ENCODE peak calls at places on chromosomes 7 and 10, in four cellular contexts. M is mammary epithelial cell, N is heart right ventricle, Z is A549. L is an unnamed sample.

GRCh38 chr10:3811331-3811870 is 26.4 kb upstream of the KLF6 start:
- DNase-seq in M (peak; percentile 98), N (no peak), Z (no peak), L (no peak)

GRCh38 chr10:132418520-132419416 is 21.8 kb downstream of the PWWP2B start:
- DNase-seq in M (no peak), N (peak; percentile 45), Z (peak; percentile 68), L (no peak)

GRCh38 chr7:121302214-121302745 is 26.5 kb upstream of the WNT16 start:
- DNase-seq in M (no peak), N (no peak), Z (no peak), L (no peak)

GRCh38 chr10:78251041-78251434 is 217.4 kb downstream of the RPS24 start:
- DNase-seq in M (no peak), N (no peak), Z (no peak), L (no peak)

GRCh38 chr7:43668035-43668434 is 61.3 kb downstream of the COA1 start:
- DNase-seq in M (no peak), N (no peak), Z (no peak), L (no peak)

GRCh38 chr10:43961523-43962345 is 313.1 kb upstream of the ZNF32 start:
- DNase-seq in M (no peak), N (no peak), Z (no peak), L (no peak)

GRCh38 chr10:44891721-44892120 is 19.4 kb upstream of the TMEM72 start:
- DNase-seq in M (no peak), N (no peak), Z (no peak), L (no peak)

GRCh38 chr7:137287651-137288258 is 55.8 kb downstream of the PTN start:
- DNase-seq in M (peak; percentile 0), N (no peak), Z (no peak), L (no peak)

GRCh38 chr7:45082031-45082830 is 6.5 kb downstream of the NACAD start:
- DNase-seq in M (no peak), N (no peak), Z (no peak), L (no peak)

GRCh38 chr10:14691359-14691758 is 83.3 kb downstream of the FAM107B start:
- DNase-seq in M (no peak), N (no peak), Z (no peak), L (no peak)

GRCh38 chr10:131167036-131167860 is 144.3 kb downstream of the TCERG1L start:
- DNase-seq in M (no peak), N (no peak), Z (no peak), L (no peak)

GRCh38 chr7:116310131-116310530 is 99.8 kb downstream of the TES start:
- DNase-seq in M (no peak), N (no peak), Z (no peak), L (no peak)

DNA sequence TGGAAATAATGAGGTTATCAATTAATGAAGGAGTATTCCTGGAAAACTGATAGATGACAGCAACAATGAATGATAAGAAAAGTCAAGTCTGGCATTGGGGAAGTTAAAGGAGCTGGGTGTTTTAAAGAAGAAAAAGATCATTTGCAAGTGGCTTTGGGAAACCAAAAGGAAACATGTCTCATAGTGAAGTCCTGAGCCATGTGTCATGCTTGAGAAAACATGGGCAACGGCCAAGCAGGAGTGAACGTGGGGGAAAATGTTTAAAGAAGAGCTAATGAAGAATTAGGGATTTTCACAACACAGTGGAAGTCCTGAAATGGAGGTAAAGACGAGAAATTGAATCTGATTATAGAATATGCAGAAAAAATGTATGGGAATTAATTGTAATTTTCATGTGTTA is 1383.2 kb upstream of the CELF2 start:
- DNase-seq in M (no peak), N (no peak), Z (no peak), L (no peak)
- H3K9me3 ChIP-seq in M (peaks cover 13% of the 10 kb centered on the region), N (peaks cover 4% of the 10 kb centered on the region), Z (peaks cover 3% of the 10 kb centered on the region), L (no peaks in the 10 kb centered on the region)

GRCh38 chr10:38112159-38112558 is 18.0 kb downstream of the ZNF37A start:
- DNase-seq in M (no peak), N (no peak), Z (no peak), L (no peak)
- H3K9me3 ChIP-seq in M (peaks cover 39% of the 10 kb centered on the region), N (peaks cover 99% of the 10 kb centered on the region), Z (peaks cover 80% of the 10 kb centered on the region), L (peaks cover 32% of the 10 kb centered on the region)

DNA sequence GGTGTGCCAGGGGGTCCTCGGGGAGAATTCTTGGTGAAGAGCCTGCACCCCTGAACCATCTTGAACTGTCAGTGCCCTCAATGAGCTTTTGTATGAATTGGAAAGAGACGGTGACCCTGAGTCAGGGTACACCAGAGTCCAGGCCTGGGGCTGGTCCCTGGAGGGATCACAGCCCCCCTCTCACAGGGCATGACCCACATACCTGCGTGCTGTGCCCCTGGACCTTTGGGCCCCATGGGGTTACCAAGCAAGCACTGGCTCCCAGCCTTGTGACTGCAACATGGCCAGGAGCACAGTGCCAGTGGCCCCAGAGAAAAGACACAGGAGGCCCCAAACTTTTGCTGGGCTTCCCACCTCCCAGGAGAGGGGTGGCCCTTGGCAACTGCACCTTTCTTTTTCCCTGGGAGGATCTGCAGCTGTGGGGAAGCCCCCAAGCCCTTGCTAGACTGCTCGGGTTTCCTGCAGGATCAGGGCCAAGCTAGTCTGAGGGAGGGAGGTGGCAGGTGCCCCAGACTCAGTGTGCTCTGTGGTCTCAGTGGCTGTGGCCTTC is 153.5 kb downstream of the ZNF248 start:
- DNase-seq in M (no peak), N (no peak), Z (no peak), L (no peak)
- H3K9me3 ChIP-seq in M (peaks cover 40% of the 10 kb centered on the region), N (peaks cover 5% of the 10 kb centered on the region), Z (no peaks in the 10 kb centered on the region), L (no peaks in the 10 kb centered on the region)

DNA sequence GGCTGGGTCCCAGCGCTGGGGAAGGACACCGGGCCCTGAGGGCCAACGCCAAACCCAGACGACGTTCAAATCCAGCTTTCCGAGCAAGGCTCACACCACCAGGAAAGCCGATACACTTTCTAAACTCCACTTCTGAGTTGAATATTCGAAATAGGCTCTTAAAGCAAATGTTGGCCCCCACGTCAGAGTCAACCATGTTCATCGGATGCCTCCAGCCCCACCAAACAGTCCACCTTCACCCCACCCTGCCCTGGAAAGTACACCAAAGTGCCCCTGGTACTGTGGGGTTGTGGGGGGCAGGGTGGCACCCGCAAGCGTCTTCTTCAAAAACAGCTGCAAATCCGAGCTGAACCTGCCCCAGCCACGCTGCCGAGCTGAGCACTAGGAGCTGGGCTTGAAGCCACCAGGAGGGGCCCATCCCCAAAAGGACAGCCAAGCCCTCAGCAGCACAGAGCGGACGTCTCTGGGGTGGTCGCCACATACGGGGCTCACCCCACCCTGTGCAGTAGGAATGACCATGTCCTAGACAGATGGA is 55.4 kb downstream of the PDGFA start:
- DNase-seq in M (no peak), N (no peak), Z (no peak), L (peak; percentile 5)
- H3K9me3 ChIP-seq in M (no peaks in the 10 kb centered on the region), N (no peaks in the 10 kb centered on the region), Z (no peaks in the 10 kb centered on the region), L (no peaks in the 10 kb centered on the region)

GRCh38 chr10:99929360-99929759 is 80.4 kb downstream of the DNMBP start:
- DNase-seq in M (no peak), N (no peak), Z (no peak), L (no peak)

GRCh38 chr10:99926925-99927718 is 82.6 kb downstream of the DNMBP start:
- DNase-seq in M (no peak), N (peak; percentile 50), Z (no peak), L (no peak)

GRCh38 chr10:99924856-99925255 is 84.9 kb downstream of the DNMBP start:
- DNase-seq in M (no peak), N (no peak), Z (no peak), L (no peak)

GRCh38 chr10:99930731-99931550 is 78.8 kb downstream of the DNMBP start:
- DNase-seq in M (peak; percentile 89), N (no peak), Z (peak; percentile 75), L (no peak)

DNA sequence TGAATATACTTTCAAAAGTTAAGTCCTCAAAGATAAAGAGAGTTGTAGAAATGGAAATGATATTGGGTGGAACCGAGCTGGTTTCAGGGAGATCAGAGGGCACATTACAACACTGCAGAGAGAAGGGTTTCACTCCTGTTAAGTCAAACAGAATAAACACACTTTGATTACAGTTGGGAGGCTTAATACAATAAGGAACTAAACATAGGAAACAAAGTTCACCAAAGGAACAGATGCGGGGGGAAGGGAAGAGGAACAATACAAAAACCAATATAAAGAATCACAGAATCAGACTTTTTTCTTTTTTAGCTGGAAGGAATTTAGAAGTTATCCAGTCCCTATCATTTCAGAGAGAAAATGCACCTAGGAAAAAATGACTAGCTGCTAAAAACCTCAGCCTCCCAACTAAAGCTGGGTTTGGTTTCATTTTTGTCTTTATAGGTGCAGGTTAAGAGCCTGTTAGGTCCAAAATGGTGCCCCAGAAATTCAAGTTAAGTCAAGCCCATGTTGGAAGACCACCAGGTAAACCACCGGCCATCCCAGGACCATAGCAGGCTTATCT is 81.9 kb downstream of the DNMBP start:
- DNase-seq in M (no peak), N (no peak), Z (no peak), L (no peak)
- H3K9me3 ChIP-seq in M (no peaks in the 10 kb centered on the region), N (no peaks in the 10 kb centered on the region), Z (no peaks in the 10 kb centered on the region), L (no peaks in the 10 kb centered on the region)

GRCh38 chr7:158061884-158062656 is 525.6 kb downstream of the PTPRN2 start:
- DNase-seq in M (no peak), N (no peak), Z (no peak), L (no peak)
- H3K9me3 ChIP-seq in M (peaks cover 43% of the 10 kb centered on the region), N (no peaks in the 10 kb centered on the region), Z (peaks cover 10% of the 10 kb centered on the region), L (no peaks in the 10 kb centered on the region)

DNA sequence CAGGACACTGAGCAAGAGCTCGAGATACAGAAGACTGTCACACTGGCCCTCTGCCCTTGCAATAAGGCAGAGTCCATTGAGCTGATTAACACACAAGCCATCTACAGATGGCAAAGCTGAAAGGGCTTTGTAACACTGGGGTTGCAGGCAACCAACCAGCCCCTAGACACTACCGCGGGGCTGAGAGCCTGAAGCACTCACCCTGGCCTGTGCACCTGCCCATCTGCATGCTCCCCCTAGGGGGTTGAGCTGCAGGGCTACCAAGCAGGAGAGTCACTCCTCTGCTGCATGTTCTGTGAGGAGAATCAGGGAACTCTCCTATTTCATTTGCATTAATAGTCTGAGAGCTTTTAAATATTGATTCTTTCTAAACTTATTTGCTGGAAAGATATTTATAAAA is 128.1 kb upstream of the VIPR2 start:
- DNase-seq in M (no peak), N (no peak), Z (no peak), L (no peak)
- H3K9me3 ChIP-seq in M (peaks cover 12% of the 10 kb centered on the region), N (peaks cover 37% of the 10 kb centered on the region), Z (peaks cover 27% of the 10 kb centered on the region), L (peaks cover 6% of the 10 kb centered on the region)

GRCh38 chr10:129272171-129272570 is 194.9 kb upstream of the MGMT start:
- DNase-seq in M (no peak), N (peak; percentile 33), Z (no peak), L (no peak)
- H3K9me3 ChIP-seq in M (peaks cover 35% of the 10 kb centered on the region), N (peaks cover 5% of the 10 kb centered on the region), Z (no peaks in the 10 kb centered on the region), L (no peaks in the 10 kb centered on the region)

L was measured in T-helper 17 cell.